ENCODE peak calls at places on chromosome 1, in four cellular contexts. E is caudate nucleus; A is neural crest cell; U is stimulated activated CD4-positive, alpha-beta T cell treated with anti-CD3 and anti-CD28 coated beads, TNF-alpha, amount 100 ng/mL, for 48 hours. C is an unnamed sample.

GRCh38 chr1:27341525-27342252 is at the start of gene SYTL1:
- DNase-seq in E (no peak), A (no peak), U (peak; percentile 45), C (peak; percentile 72)

GRCh38 chr1:212561501-212561931 is 47.0 kb upstream of the ATF3 start:
- DNase-seq in U (no peak), A (no peak), E (no peak), C (no peak)

GRCh38 chr1:228647523-228648444 is 87.5 kb upstream of the RHOU start:
- DNase-seq in U (no peak), E (no peak), A (peak; percentile 30), C (peak; percentile 58)

GRCh38 chr1:39845569-39846566 is 37.4 kb downstream of the TRIT1 start:
- DNase-seq in A (no peak), U (peak; percentile 66), E (no peak), C (no peak)

GRCh38 chr1:192803501-192803900 is 5.3 kb upstream of the RGS2 start:
- DNase-seq in U (no peak), E (no peak), A (no peak), C (no peak)

GRCh38 chr1:3993606-3994375 is 93.7 kb upstream of the C1orf174 start:
- DNase-seq in A (no peak), E (no peak), U (no peak), C (no peak)

GRCh38 chr1:182430263-182431068 is 19.5 kb upstream of the RGSL1 start:
- DNase-seq in U (peak; percentile 23), A (no peak), E (no peak), C (no peak)

GRCh38 chr1:92186081-92186480 is 31.6 kb upstream of the C1orf146 start:
- DNase-seq in U (no peak), A (no peak), E (no peak), C (no peak)

GRCh38 chr1:187471555-187471954 is 642.8 kb downstream of the PLA2G4A start:
- DNase-seq in U (no peak), A (no peak), E (no peak), C (no peak)

C was measured in WTC11.